ENCODE peak calls at places on chromosomes 16 and 17, in five cellular contexts. One of them, this sample, is unnamed.

GRCh38 chr17:60165976-60166375 is 16.2 kb downstream of the CA4 start:
- DNase-seq in T follicular helper cell: no peak
- DNase-seq in activated T-helper 1 cell treated with Interleukin-2 at 50 U/mL for 16 hours: no peak
- DNase-seq in stimulated activated CD8-positive, alpha-beta memory T cell treated with anti-CD3 and anti-CD28 coated beads, Interleukin-2, amount 100 ng/mL, for 1 hour: no peak
- DNase-seq in cardiac fibroblast: no peak
- DNase-seq in this sample: no peak

GRCh38 chr17:21705021-21705601 is 12.8 kb downstream of the KCNJ18 start:
- DNase-seq in T follicular helper cell: no peak
- DNase-seq in cardiac fibroblast: no peak
- DNase-seq in stimulated activated CD8-positive, alpha-beta memory T cell treated with anti-CD3 and anti-CD28 coated beads, Interleukin-2, amount 100 ng/mL, for 1 hour: no peak
- DNase-seq in activated T-helper 1 cell treated with Interleukin-2 at 50 U/mL for 16 hours: no peak
- DNase-seq in this sample: no peak

GRCh38 chr17:57634713-57635465 is 110.2 kb downstream of the CCDC182 start:
- DNase-seq in stimulated activated CD8-positive, alpha-beta memory T cell treated with anti-CD3 and anti-CD28 coated beads, Interleukin-2, amount 100 ng/mL, for 1 hour: no peak
- DNase-seq in activated T-helper 1 cell treated with Interleukin-2 at 50 U/mL for 16 hours: no peak
- DNase-seq in T follicular helper cell: no peak
- DNase-seq in cardiac fibroblast: peak
- DNase-seq in this sample: peak

GRCh38 chr16:81444448-81445121 is at the start of gene CMIP:
- DNase-seq in cardiac fibroblast: peak
- DNase-seq in activated T-helper 1 cell treated with Interleukin-2 at 50 U/mL for 16 hours: peak
- DNase-seq in stimulated activated CD8-positive, alpha-beta memory T cell treated with anti-CD3 and anti-CD28 coated beads, Interleukin-2, amount 100 ng/mL, for 1 hour: peak
- DNase-seq in T follicular helper cell: peak
- DNase-seq in this sample: peak

GRCh38 chr17:81494984-81495383 is 17.6 kb downstream of the ACTG1 start:
- DNase-seq in activated T-helper 1 cell treated with Interleukin-2 at 50 U/mL for 16 hours: no peak
- DNase-seq in T follicular helper cell: no peak
- DNase-seq in cardiac fibroblast: no peak
- DNase-seq in stimulated activated CD8-positive, alpha-beta memory T cell treated with anti-CD3 and anti-CD28 coated beads, Interleukin-2, amount 100 ng/mL, for 1 hour: no peak
- DNase-seq in this sample: peak

GRCh38 chr16:17426451-17426850 is 44.3 kb downstream of the XYLT1 start:
- DNase-seq in activated T-helper 1 cell treated with Interleukin-2 at 50 U/mL for 16 hours: no peak
- DNase-seq in cardiac fibroblast: no peak
- DNase-seq in stimulated activated CD8-positive, alpha-beta memory T cell treated with anti-CD3 and anti-CD28 coated beads, Interleukin-2, amount 100 ng/mL, for 1 hour: no peak
- DNase-seq in T follicular helper cell: no peak
- DNase-seq in this sample: no peak

GRCh38 chr17:8126306-8127066 is 2.6 kb upstream of the HES7 start:
- DNase-seq in cardiac fibroblast: peak
- DNase-seq in T follicular helper cell: no peak
- DNase-seq in activated T-helper 1 cell treated with Interleukin-2 at 50 U/mL for 16 hours: no peak
- DNase-seq in stimulated activated CD8-positive, alpha-beta memory T cell treated with anti-CD3 and anti-CD28 coated beads, Interleukin-2, amount 100 ng/mL, for 1 hour: no peak
- DNase-seq in this sample: peak

GRCh38 chr16:69848635-69849545 is 86.8 kb downstream of the WWP2 start:
- DNase-seq in T follicular helper cell: no peak
- DNase-seq in cardiac fibroblast: peak
- DNase-seq in activated T-helper 1 cell treated with Interleukin-2 at 50 U/mL for 16 hours: no peak
- DNase-seq in stimulated activated CD8-positive, alpha-beta memory T cell treated with anti-CD3 and anti-CD28 coated beads, Interleukin-2, amount 100 ng/mL, for 1 hour: no peak
- DNase-seq in this sample: no peak

GRCh38 chr16:78800535-78800934 is 701.1 kb downstream of the WWOX start:
- DNase-seq in stimulated activated CD8-positive, alpha-beta memory T cell treated with anti-CD3 and anti-CD28 coated beads, Interleukin-2, amount 100 ng/mL, for 1 hour: no peak
- DNase-seq in T follicular helper cell: no peak
- DNase-seq in cardiac fibroblast: no peak
- DNase-seq in activated T-helper 1 cell treated with Interleukin-2 at 50 U/mL for 16 hours: no peak
- DNase-seq in this sample: no peak

GRCh38 chr17:57016764-57017116 is 38.8 kb downstream of the SCPEP1 start:
- DNase-seq in T follicular helper cell: no peak
- DNase-seq in activated T-helper 1 cell treated with Interleukin-2 at 50 U/mL for 16 hours: no peak
- DNase-seq in stimulated activated CD8-positive, alpha-beta memory T cell treated with anti-CD3 and anti-CD28 coated beads, Interleukin-2, amount 100 ng/mL, for 1 hour: no peak
- DNase-seq in cardiac fibroblast: no peak
- DNase-seq in this sample: peak

GRCh38 chr17:32382526-32383223 is 32.7 kb downstream of the ZNF207 start:
- DNase-seq in stimulated activated CD8-positive, alpha-beta memory T cell treated with anti-CD3 and anti-CD28 coated beads, Interleukin-2, amount 100 ng/mL, for 1 hour: no peak
- DNase-seq in cardiac fibroblast: no peak
- DNase-seq in activated T-helper 1 cell treated with Interleukin-2 at 50 U/mL for 16 hours: no peak
- DNase-seq in T follicular helper cell: no peak
- DNase-seq in this sample: no peak

GRCh38 chr16:50202926-50203624 is 50.0 kb downstream of the TENT4B start:
- DNase-seq in T follicular helper cell: no peak
- DNase-seq in stimulated activated CD8-positive, alpha-beta memory T cell treated with anti-CD3 and anti-CD28 coated beads, Interleukin-2, amount 100 ng/mL, for 1 hour: no peak
- DNase-seq in cardiac fibroblast: peak
- DNase-seq in activated T-helper 1 cell treated with Interleukin-2 at 50 U/mL for 16 hours: no peak
- DNase-seq in this sample: peak

GRCh38 chr17:40859536-40859935 is 7.5 kb downstream of the KRT12 start:
- DNase-seq in T follicular helper cell: no peak
- DNase-seq in activated T-helper 1 cell treated with Interleukin-2 at 50 U/mL for 16 hours: no peak
- DNase-seq in stimulated activated CD8-positive, alpha-beta memory T cell treated with anti-CD3 and anti-CD28 coated beads, Interleukin-2, amount 100 ng/mL, for 1 hour: no peak
- DNase-seq in cardiac fibroblast: no peak
- DNase-seq in this sample: peak

GRCh38 chr16:81453091-81453728 is 8.6 kb downstream of the CMIP start:
- DNase-seq in T follicular helper cell: no peak
- DNase-seq in stimulated activated CD8-positive, alpha-beta memory T cell treated with anti-CD3 and anti-CD28 coated beads, Interleukin-2, amount 100 ng/mL, for 1 hour: no peak
- DNase-seq in cardiac fibroblast: no peak
- DNase-seq in activated T-helper 1 cell treated with Interleukin-2 at 50 U/mL for 16 hours: no peak
- DNase-seq in this sample: no peak

GRCh38 chr16:54347961-54348360 is 61.4 kb upstream of the IRX3 start:
- DNase-seq in stimulated activated CD8-positive, alpha-beta memory T cell treated with anti-CD3 and anti-CD28 coated beads, Interleukin-2, amount 100 ng/mL, for 1 hour: no peak
- DNase-seq in activated T-helper 1 cell treated with Interleukin-2 at 50 U/mL for 16 hours: no peak
- DNase-seq in T follicular helper cell: no peak
- DNase-seq in cardiac fibroblast: no peak
- DNase-seq in this sample: no peak

GRCh38 chr16:58732545-58733247 is 1.4 kb downstream of the GOT2 start:
- DNase-seq in activated T-helper 1 cell treated with Interleukin-2 at 50 U/mL for 16 hours: no peak
- DNase-seq in stimulated activated CD8-positive, alpha-beta memory T cell treated with anti-CD3 and anti-CD28 coated beads, Interleukin-2, amount 100 ng/mL, for 1 hour: no peak
- DNase-seq in cardiac fibroblast: peak
- DNase-seq in T follicular helper cell: no peak
- DNase-seq in this sample: no peak

GRCh38 chr16:51524555-51525373 is 373.7 kb upstream of the SALL1 start:
- DNase-seq in activated T-helper 1 cell treated with Interleukin-2 at 50 U/mL for 16 hours: no peak
- DNase-seq in T follicular helper cell: no peak
- DNase-seq in stimulated activated CD8-positive, alpha-beta memory T cell treated with anti-CD3 and anti-CD28 coated beads, Interleukin-2, amount 100 ng/mL, for 1 hour: no peak
- DNase-seq in cardiac fibroblast: peak
- DNase-seq in this sample: peak

GRCh38 chr16:60945225-60945624 is 1091.0 kb downstream of the CDH8 start:
- DNase-seq in activated T-helper 1 cell treated with Interleukin-2 at 50 U/mL for 16 hours: no peak
- DNase-seq in stimulated activated CD8-positive, alpha-beta memory T cell treated with anti-CD3 and anti-CD28 coated beads, Interleukin-2, amount 100 ng/mL, for 1 hour: no peak
- DNase-seq in cardiac fibroblast: no peak
- DNase-seq in T follicular helper cell: no peak
- DNase-seq in this sample: peak

GRCh38 chr16:53501216-53501859 is 1.7 kb downstream of the AKTIP start:
- DNase-seq in stimulated activated CD8-positive, alpha-beta memory T cell treated with anti-CD3 and anti-CD28 coated beads, Interleukin-2, amount 100 ng/mL, for 1 hour: no peak
- DNase-seq in cardiac fibroblast: peak
- DNase-seq in activated T-helper 1 cell treated with Interleukin-2 at 50 U/mL for 16 hours: no peak
- DNase-seq in T follicular helper cell: no peak
- DNase-seq in this sample: no peak

GRCh38 chr17:56870163-56870651 is 36.3 kb downstream of the DGKE start:
- DNase-seq in T follicular helper cell: no peak
- DNase-seq in cardiac fibroblast: no peak
- DNase-seq in stimulated activated CD8-positive, alpha-beta memory T cell treated with anti-CD3 and anti-CD28 coated beads, Interleukin-2, amount 100 ng/mL, for 1 hour: no peak
- DNase-seq in activated T-helper 1 cell treated with Interleukin-2 at 50 U/mL for 16 hours: no peak
- DNase-seq in this sample: no peak

GRCh38 chr17:53142890-53143289 is 679.8 kb upstream of the KIF2B start:
- DNase-seq in stimulated activated CD8-positive, alpha-beta memory T cell treated with anti-CD3 and anti-CD28 coated beads, Interleukin-2, amount 100 ng/mL, for 1 hour: no peak
- DNase-seq in activated T-helper 1 cell treated with Interleukin-2 at 50 U/mL for 16 hours: no peak
- DNase-seq in cardiac fibroblast: no peak
- DNase-seq in T follicular helper cell: no peak
- DNase-seq in this sample: peak

GRCh38 chr16:48367443-48368049 is 17.7 kb downstream of the SIAH1 start:
- DNase-seq in stimulated activated CD8-positive, alpha-beta memory T cell treated with anti-CD3 and anti-CD28 coated beads, Interleukin-2, amount 100 ng/mL, for 1 hour: no peak
- DNase-seq in cardiac fibroblast: no peak
- DNase-seq in T follicular helper cell: no peak
- DNase-seq in activated T-helper 1 cell treated with Interleukin-2 at 50 U/mL for 16 hours: no peak
- DNase-seq in this sample: no peak

GRCh38 chr17:36095992-36096391 is 6.0 kb upstream of the CCL3 start:
- DNase-seq in stimulated activated CD8-positive, alpha-beta memory T cell treated with anti-CD3 and anti-CD28 coated beads, Interleukin-2, amount 100 ng/mL, for 1 hour: no peak
- DNase-seq in T follicular helper cell: no peak
- DNase-seq in activated T-helper 1 cell treated with Interleukin-2 at 50 U/mL for 16 hours: no peak
- DNase-seq in cardiac fibroblast: no peak
- DNase-seq in this sample: no peak

GRCh38 chr16:65772134-65772732 is 594.3 kb upstream of the CDH5 start:
- DNase-seq in T follicular helper cell: no peak
- DNase-seq in activated T-helper 1 cell treated with Interleukin-2 at 50 U/mL for 16 hours: no peak
- DNase-seq in cardiac fibroblast: no peak
- DNase-seq in stimulated activated CD8-positive, alpha-beta memory T cell treated with anti-CD3 and anti-CD28 coated beads, Interleukin-2, amount 100 ng/mL, for 1 hour: no peak
- DNase-seq in this sample: no peak

GRCh38 chr17:79506955-79507354 is 103.9 kb downstream of the RBFOX3 start:
- DNase-seq in stimulated activated CD8-positive, alpha-beta memory T cell treated with anti-CD3 and anti-CD28 coated beads, Interleukin-2, amount 100 ng/mL, for 1 hour: no peak
- DNase-seq in activated T-helper 1 cell treated with Interleukin-2 at 50 U/mL for 16 hours: no peak
- DNase-seq in T follicular helper cell: no peak
- DNase-seq in cardiac fibroblast: no peak
- DNase-seq in this sample: no peak

GRCh38 chr16:66858740-66859396 is 14.7 kb downstream of the CA7 start:
- DNase-seq in T follicular helper cell: no peak
- DNase-seq in activated T-helper 1 cell treated with Interleukin-2 at 50 U/mL for 16 hours: no peak
- DNase-seq in stimulated activated CD8-positive, alpha-beta memory T cell treated with anti-CD3 and anti-CD28 coated beads, Interleukin-2, amount 100 ng/mL, for 1 hour: no peak
- DNase-seq in cardiac fibroblast: peak
- DNase-seq in this sample: peak

GRCh38 chr17:17132746-17133145 is 73.4 kb downstream of the PLD6 start:
- DNase-seq in activated T-helper 1 cell treated with Interleukin-2 at 50 U/mL for 16 hours: no peak
- DNase-seq in cardiac fibroblast: no peak
- DNase-seq in T follicular helper cell: no peak
- DNase-seq in stimulated activated CD8-positive, alpha-beta memory T cell treated with anti-CD3 and anti-CD28 coated beads, Interleukin-2, amount 100 ng/mL, for 1 hour: no peak
- DNase-seq in this sample: no peak

GRCh38 chr17:32878211-32878610 is 1.3 kb upstream of the MYO1D start:
- DNase-seq in activated T-helper 1 cell treated with Interleukin-2 at 50 U/mL for 16 hours: no peak
- DNase-seq in cardiac fibroblast: peak
- DNase-seq in T follicular helper cell: no peak
- DNase-seq in stimulated activated CD8-positive, alpha-beta memory T cell treated with anti-CD3 and anti-CD28 coated beads, Interleukin-2, amount 100 ng/mL, for 1 hour: no peak
- DNase-seq in this sample: no peak

GRCh38 chr17:66426397-66427033 is 124.1 kb downstream of the PRKCA start:
- DNase-seq in activated T-helper 1 cell treated with Interleukin-2 at 50 U/mL for 16 hours: peak
- DNase-seq in cardiac fibroblast: peak
- DNase-seq in T follicular helper cell: peak
- DNase-seq in stimulated activated CD8-positive, alpha-beta memory T cell treated with anti-CD3 and anti-CD28 coated beads, Interleukin-2, amount 100 ng/mL, for 1 hour: peak
- DNase-seq in this sample: peak

GRCh38 chr16:24062270-24062817 is 193.8 kb upstream of the CACNG3 start:
- DNase-seq in cardiac fibroblast: no peak
- DNase-seq in activated T-helper 1 cell treated with Interleukin-2 at 50 U/mL for 16 hours: no peak
- DNase-seq in T follicular helper cell: no peak
- DNase-seq in stimulated activated CD8-positive, alpha-beta memory T cell treated with anti-CD3 and anti-CD28 coated beads, Interleukin-2, amount 100 ng/mL, for 1 hour: no peak
- DNase-seq in this sample: no peak

GRCh38 chr16:17828012-17828411 is 357.3 kb upstream of the XYLT1 start:
- DNase-seq in T follicular helper cell: no peak
- DNase-seq in activated T-helper 1 cell treated with Interleukin-2 at 50 U/mL for 16 hours: no peak
- DNase-seq in cardiac fibroblast: peak
- DNase-seq in stimulated activated CD8-positive, alpha-beta memory T cell treated with anti-CD3 and anti-CD28 coated beads, Interleukin-2, amount 100 ng/mL, for 1 hour: no peak
- DNase-seq in this sample: no peak

GRCh38 chr17:30716461-30717289 is 107.8 kb downstream of the CRLF3 start:
- DNase-seq in T follicular helper cell: no peak
- DNase-seq in cardiac fibroblast: peak
- DNase-seq in activated T-helper 1 cell treated with Interleukin-2 at 50 U/mL for 16 hours: no peak
- DNase-seq in stimulated activated CD8-positive, alpha-beta memory T cell treated with anti-CD3 and anti-CD28 coated beads, Interleukin-2, amount 100 ng/mL, for 1 hour: no peak
- DNase-seq in this sample: no peak

GRCh38 chr17:38844261-38844757 is 9.2 kb downstream of the RPL23 start:
- DNase-seq in T follicular helper cell: no peak
- DNase-seq in stimulated activated CD8-positive, alpha-beta memory T cell treated with anti-CD3 and anti-CD28 coated beads, Interleukin-2, amount 100 ng/mL, for 1 hour: no peak
- DNase-seq in activated T-helper 1 cell treated with Interleukin-2 at 50 U/mL for 16 hours: no peak
- DNase-seq in cardiac fibroblast: peak
- DNase-seq in this sample: peak

GRCh38 chr16:88456356-88457292 is 3.5 kb downstream of the ZFPM1 start:
- DNase-seq in T follicular helper cell: no peak
- DNase-seq in stimulated activated CD8-positive, alpha-beta memory T cell treated with anti-CD3 and anti-CD28 coated beads, Interleukin-2, amount 100 ng/mL, for 1 hour: peak
- DNase-seq in cardiac fibroblast: no peak
- DNase-seq in activated T-helper 1 cell treated with Interleukin-2 at 50 U/mL for 16 hours: peak
- DNase-seq in this sample: no peak

GRCh38 chr17:33753452-33753851 is 460.4 kb upstream of the ASIC2 start:
- DNase-seq in cardiac fibroblast: no peak
- DNase-seq in activated T-helper 1 cell treated with Interleukin-2 at 50 U/mL for 16 hours: no peak
- DNase-seq in stimulated activated CD8-positive, alpha-beta memory T cell treated with anti-CD3 and anti-CD28 coated beads, Interleukin-2, amount 100 ng/mL, for 1 hour: no peak
- DNase-seq in T follicular helper cell: no peak
- DNase-seq in this sample: no peak

GRCh38 chr17:17140590-17140980 is 65.5 kb downstream of the PLD6 start:
- DNase-seq in stimulated activated CD8-positive, alpha-beta memory T cell treated with anti-CD3 and anti-CD28 coated beads, Interleukin-2, amount 100 ng/mL, for 1 hour: no peak
- DNase-seq in activated T-helper 1 cell treated with Interleukin-2 at 50 U/mL for 16 hours: no peak
- DNase-seq in cardiac fibroblast: peak
- DNase-seq in T follicular helper cell: no peak
- DNase-seq in this sample: no peak

GRCh38 chr17:45092932-45093430 is 31.9 kb downstream of the NMT1 start:
- DNase-seq in T follicular helper cell: no peak
- DNase-seq in stimulated activated CD8-positive, alpha-beta memory T cell treated with anti-CD3 and anti-CD28 coated beads, Interleukin-2, amount 100 ng/mL, for 1 hour: no peak
- DNase-seq in cardiac fibroblast: peak
- DNase-seq in activated T-helper 1 cell treated with Interleukin-2 at 50 U/mL for 16 hours: no peak
- DNase-seq in this sample: no peak

GRCh38 chr16:48223490-48223889 is 20.6 kb upstream of the LONP2 start:
- DNase-seq in activated T-helper 1 cell treated with Interleukin-2 at 50 U/mL for 16 hours: no peak
- DNase-seq in stimulated activated CD8-positive, alpha-beta memory T cell treated with anti-CD3 and anti-CD28 coated beads, Interleukin-2, amount 100 ng/mL, for 1 hour: no peak
- DNase-seq in T follicular helper cell: no peak
- DNase-seq in cardiac fibroblast: no peak
- DNase-seq in this sample: no peak